ENCODE peak calls at places on chromosomes 4 and X, in ten cellular contexts. I, Y, Q, B, Z, R, D, F, E and O are unnamed samples.

GRCh38 chr4:54085284-54085683 is 14.7 kb upstream of the GSX2 start:
- DNase-seq in I (peak; percentile 88), Y (no peak), Q (no peak), B (no peak), Z (no peak), R (peak; percentile 81), D (peak; percentile 82), F (no peak), E (no peak), O (peak; percentile 83)

GRCh38 chr4:108902769-108903168 is 139.9 kb upstream of the ETNPPL start:
- DNase-seq in I (no peak), Y (no peak), Q (no peak), B (no peak), Z (no peak), R (no peak), D (no peak), F (no peak), E (no peak), O (no peak)

GRCh38 chr4:56048621-56049427 is 100.1 kb downstream of the CEP135 start:
- DNase-seq in I (no peak), Y (peak; percentile 18), Q (peak; percentile 54), B (peak; percentile 72), Z (peak; percentile 17), R (peak; percentile 19), D (no peak), F (peak; percentile 88), E (peak; percentile 73), O (no peak)

GRCh38 chr4:161856711-161857326 is 307.0 kb downstream of the FSTL5 start:
- DNase-seq in I (no peak), Y (no peak), Q (no peak), B (no peak), Z (no peak), R (no peak), D (no peak), F (no peak), E (no peak), O (no peak)

GRCh38 chr4:95556460-95556859 is 7.7 kb upstream of the UNC5C start:
- DNase-seq in I (no peak), Y (no peak), Q (no peak), B (no peak), Z (no peak), R (no peak), D (no peak), F (no peak), E (no peak), O (no peak)

GRCh38 chr4:13541720-13542576 is 2.4 kb downstream of the NKX3-2 start:
- DNase-seq in I (no peak), Y (no peak), Q (peak; percentile 45), B (no peak), Z (no peak), R (no peak), D (no peak), F (peak; percentile 41), E (peak; percentile 54), O (no peak)

GRCh38 chr4:144819591-144819990 is 173.6 kb downstream of the HHIP start:
- DNase-seq in I (no peak), Y (no peak), Q (no peak), B (no peak), Z (no peak), R (no peak), D (no peak), F (no peak), E (no peak), O (no peak)

GRCh38 chrX:151030845-151031244 is 47.7 kb downstream of the HMGB3 start:
- DNase-seq in I (no peak), Y (no peak), Q (no peak), B (no peak), Z (no peak), R (no peak), D (no peak), F (no peak), E (peak; percentile 7), O (no peak)

GRCh38 chrX:1451676-1452496 is 823 bp downstream of the ASMTL start:
- DNase-seq in I (no peak), Y (no peak), Q (peak; percentile 41), B (no peak), Z (no peak), R (no peak), D (peak; percentile 61), F (peak; percentile 30), E (no peak), O (no peak)

GRCh38 chrX:13123857-13124345 is 79.5 kb upstream of the FAM9C start:
- DNase-seq in I (no peak), Y (no peak), Q (no peak), B (no peak), Z (no peak), R (peak; percentile 18), D (no peak), F (no peak), E (no peak), O (no peak)

GRCh38 chr4:99100876-99101275 is 12.3 kb upstream of the ADH5 start:
- DNase-seq in I (no peak), Y (no peak), Q (no peak), B (no peak), Z (no peak), R (no peak), D (no peak), F (no peak), E (no peak), O (no peak)

GRCh38 chr4:181784881-181785280 is 458.3 kb upstream of the TENM3 start:
- DNase-seq in I (no peak), Y (no peak), Q (no peak), B (no peak), Z (no peak), R (no peak), D (no peak), F (no peak), E (no peak), O (no peak)

GRCh38 chrX:4805559-4805958 is 1092.1 kb upstream of the PRKX start:
- DNase-seq in I (no peak), Y (no peak), Q (no peak), B (no peak), Z (no peak), R (no peak), D (no peak), F (no peak), E (no peak), O (no peak)

GRCh38 chr4:55553442-55553841 is 6.7 kb upstream of the CLOCK start:
- DNase-seq in I (no peak), Y (no peak), Q (no peak), B (peak; percentile 75), Z (peak; percentile 11), R (no peak), D (no peak), F (peak; percentile 17), E (no peak), O (peak; percentile 17)

GRCh38 chrX:118420462-118420861 is 74.6 kb downstream of the WDR44 start:
- DNase-seq in I (no peak), Y (no peak), Q (no peak), B (peak; percentile 2), Z (peak; percentile 16), R (no peak), D (no peak), F (no peak), E (no peak), O (no peak)

GRCh38 chr4:158277558-158277957 is 67.3 kb downstream of the TMEM144 start:
- DNase-seq in I (no peak), Y (no peak), Q (no peak), B (no peak), Z (no peak), R (no peak), D (no peak), F (no peak), E (no peak), O (no peak)

GRCh38 chr4:38855466-38855865 is 1.2 kb downstream of the TLR6 start:
- DNase-seq in I (no peak), Y (no peak), Q (no peak), B (peak; percentile 40), Z (no peak), R (no peak), D (no peak), F (no peak), E (no peak), O (no peak)

GRCh38 chr4:109850601-109851000 is 2.7 kb downstream of the LRIT3 start:
- DNase-seq in I (no peak), Y (no peak), Q (no peak), B (no peak), Z (no peak), R (no peak), D (no peak), F (no peak), E (no peak), O (no peak)

GRCh38 chr4:14749910-14750309 is 252.4 kb upstream of the CPEB2 start:
- DNase-seq in I (no peak), Y (no peak), Q (no peak), B (peak; percentile 5), Z (peak; percentile 29), R (no peak), D (no peak), F (no peak), E (peak; percentile 28), O (no peak)

GRCh38 chr4:137283737-137284136 is 248.6 kb downstream of the PCDH18 start:
- DNase-seq in I (peak; percentile 2), Y (no peak), Q (no peak), B (no peak), Z (no peak), R (peak; percentile 17), D (no peak), F (no peak), E (no peak), O (no peak)

GRCh38 chrX:41148553-41148952 is 63.3 kb downstream of the USP9X start:
- DNase-seq in I (no peak), Y (no peak), Q (no peak), B (no peak), Z (no peak), R (peak; percentile 33), D (no peak), F (no peak), E (no peak), O (no peak)

GRCh38 chr4:85929926-85930325 is 429.9 kb downstream of the MAPK10 start:
- DNase-seq in I (no peak), Y (no peak), Q (no peak), B (peak; percentile 75), Z (no peak), R (no peak), D (no peak), F (no peak), E (no peak), O (no peak)